ENCODE peak calls at places on chromosomes 16 and 17, in six cellular contexts. One of them, this sample, is unnamed.

GRCh38 chr16:1913327-1914083 is 4.7 kb downstream of the HS3ST6 start:
- DNase-seq in GM12865: no peak
- DNase-seq in A549: no peak
- DNase-seq in GM10248: no peak
- DNase-seq in mesothelial cell of epicardium: no peak
- DNase-seq in D721Med: no peak
- DNase-seq in this sample: no peak

GRCh38 chr17:4599505-4600281 is 15.4 kb downstream of the SMTNL2 start:
- DNase-seq in GM12865: no peak
- DNase-seq in D721Med: no peak
- DNase-seq in mesothelial cell of epicardium: peak
- DNase-seq in GM10248: no peak
- DNase-seq in A549: no peak
- DNase-seq in this sample: no peak

GRCh38 chr17:77329741-77330531 is 189.2 kb downstream of the SEC14L1 start:
- DNase-seq in mesothelial cell of epicardium: no peak
- DNase-seq in D721Med: no peak
- DNase-seq in GM12865: no peak
- DNase-seq in A549: no peak
- DNase-seq in GM10248: no peak
- DNase-seq in this sample: no peak

GRCh38 chr17:77571141-77571540 is 387.4 kb upstream of the TNRC6C start:
- DNase-seq in GM12865: no peak
- DNase-seq in A549: no peak
- DNase-seq in GM10248: no peak
- DNase-seq in D721Med: peak
- DNase-seq in mesothelial cell of epicardium: no peak
- DNase-seq in this sample: no peak

GRCh38 chr17:78512976-78513375 is 64.2 kb downstream of the DNAH17 start:
- DNase-seq in A549: no peak
- DNase-seq in GM10248: no peak
- DNase-seq in D721Med: no peak
- DNase-seq in mesothelial cell of epicardium: no peak
- DNase-seq in GM12865: no peak
- DNase-seq in this sample: no peak

GRCh38 chr17:74919440-74920305 is 3.4 kb downstream of the USH1G start:
- DNase-seq in GM10248: peak
- DNase-seq in GM12865: peak
- DNase-seq in mesothelial cell of epicardium: no peak
- DNase-seq in D721Med: no peak
- DNase-seq in A549: peak
- DNase-seq in this sample: no peak

GRCh38 chr17:6279659-6280058 is 155.3 kb downstream of the AIPL1 start:
- DNase-seq in GM10248: no peak
- DNase-seq in GM12865: peak
- DNase-seq in A549: peak
- DNase-seq in mesothelial cell of epicardium: no peak
- DNase-seq in D721Med: no peak
- DNase-seq in this sample: no peak

GRCh38 chr17:39705786-39706348 is 6.0 kb downstream of the ERBB2 start:
- DNase-seq in A549: no peak
- DNase-seq in GM10248: no peak
- DNase-seq in mesothelial cell of epicardium: no peak
- DNase-seq in D721Med: no peak
- DNase-seq in GM12865: no peak
- DNase-seq in this sample: no peak

GRCh38 chr17:49575524-49576120 is at the start of gene NXPH3:
- DNase-seq in D721Med: no peak
- DNase-seq in GM12865: peak
- DNase-seq in mesothelial cell of epicardium: peak
- DNase-seq in A549: peak
- DNase-seq in GM10248: peak
- DNase-seq in this sample: peak

GRCh38 chr17:74356640-74357465 is 4.8 kb downstream of the BTBD17 start:
- DNase-seq in GM12865: no peak
- DNase-seq in D721Med: no peak
- DNase-seq in A549: peak
- DNase-seq in mesothelial cell of epicardium: no peak
- DNase-seq in GM10248: no peak
- DNase-seq in this sample: no peak

GRCh38 chr16:76108460-76108859 is 168.7 kb upstream of the CNTNAP4 start:
- DNase-seq in GM10248: no peak
- DNase-seq in D721Med: no peak
- DNase-seq in GM12865: no peak
- DNase-seq in A549: no peak
- DNase-seq in mesothelial cell of epicardium: no peak
- DNase-seq in this sample: no peak

GRCh38 chr17:35947156-35947585 is 3.7 kb upstream of the LYZL6 start:
- DNase-seq in mesothelial cell of epicardium: no peak
- DNase-seq in D721Med: no peak
- DNase-seq in GM10248: peak
- DNase-seq in A549: peak
- DNase-seq in GM12865: peak
- DNase-seq in this sample: peak

GRCh38 chr16:3646348-3646920 is 8.1 kb upstream of the DNASE1 start:
- DNase-seq in A549: peak
- DNase-seq in GM12865: no peak
- DNase-seq in GM10248: peak
- DNase-seq in D721Med: no peak
- DNase-seq in mesothelial cell of epicardium: no peak
- DNase-seq in this sample: no peak

GRCh38 chr17:27244481-27245223 is 49.3 kb upstream of the WSB1 start:
- DNase-seq in GM12865: no peak
- DNase-seq in GM10248: no peak
- DNase-seq in A549: peak
- DNase-seq in mesothelial cell of epicardium: no peak
- DNase-seq in D721Med: no peak
- DNase-seq in this sample: no peak

GRCh38 chr16:81429045-81429521 is 15.5 kb upstream of the CMIP start:
- DNase-seq in GM10248: no peak
- DNase-seq in A549: peak
- DNase-seq in D721Med: no peak
- DNase-seq in GM12865: peak
- DNase-seq in mesothelial cell of epicardium: no peak
- DNase-seq in this sample: no peak

GRCh38 chr17:28280826-28281225 is 38.2 kb upstream of the TMEM97 start:
- DNase-seq in A549: no peak
- DNase-seq in D721Med: no peak
- DNase-seq in GM10248: no peak
- DNase-seq in mesothelial cell of epicardium: no peak
- DNase-seq in GM12865: no peak
- DNase-seq in this sample: no peak

GRCh38 chr17:63676540-63676933 is 23.4 kb downstream of the LIMD2 start:
- DNase-seq in A549: no peak
- DNase-seq in GM10248: no peak
- DNase-seq in mesothelial cell of epicardium: no peak
- DNase-seq in D721Med: no peak
- DNase-seq in GM12865: no peak
- DNase-seq in this sample: no peak

GRCh38 chr17:13590441-13590840 is 11.3 kb downstream of the HS3ST3A1 start:
- DNase-seq in GM12865: no peak
- DNase-seq in GM10248: no peak
- DNase-seq in D721Med: no peak
- DNase-seq in A549: no peak
- DNase-seq in mesothelial cell of epicardium: no peak
- DNase-seq in this sample: no peak

GRCh38 chr17:56000411-56000810 is 152.9 kb upstream of the ANKFN1 start:
- DNase-seq in GM12865: no peak
- DNase-seq in A549: no peak
- DNase-seq in D721Med: no peak
- DNase-seq in mesothelial cell of epicardium: no peak
- DNase-seq in GM10248: no peak
- DNase-seq in this sample: no peak

GRCh38 chr16:88970095-88970494 is 6.9 kb downstream of the CBFA2T3 start:
- DNase-seq in D721Med: no peak
- DNase-seq in A549: no peak
- DNase-seq in GM12865: no peak
- DNase-seq in GM10248: no peak
- DNase-seq in mesothelial cell of epicardium: no peak
- DNase-seq in this sample: no peak

GRCh38 chr16:88967800-88968588 is 9.0 kb downstream of the CBFA2T3 start:
- DNase-seq in GM10248: peak
- DNase-seq in A549: no peak
- DNase-seq in D721Med: no peak
- DNase-seq in mesothelial cell of epicardium: no peak
- DNase-seq in GM12865: peak
- DNase-seq in this sample: no peak

GRCh38 chr16:88966986-88967799 is 9.8 kb downstream of the CBFA2T3 start:
- DNase-seq in D721Med: no peak
- DNase-seq in mesothelial cell of epicardium: no peak
- DNase-seq in A549: no peak
- DNase-seq in GM12865: no peak
- DNase-seq in GM10248: no peak
- DNase-seq in this sample: no peak

GRCh38 chr16:88969361-88969831 is 7.6 kb downstream of the CBFA2T3 start:
- DNase-seq in GM10248: no peak
- DNase-seq in mesothelial cell of epicardium: no peak
- DNase-seq in GM12865: no peak
- DNase-seq in A549: no peak
- DNase-seq in D721Med: no peak
- DNase-seq in this sample: no peak

DNA sequence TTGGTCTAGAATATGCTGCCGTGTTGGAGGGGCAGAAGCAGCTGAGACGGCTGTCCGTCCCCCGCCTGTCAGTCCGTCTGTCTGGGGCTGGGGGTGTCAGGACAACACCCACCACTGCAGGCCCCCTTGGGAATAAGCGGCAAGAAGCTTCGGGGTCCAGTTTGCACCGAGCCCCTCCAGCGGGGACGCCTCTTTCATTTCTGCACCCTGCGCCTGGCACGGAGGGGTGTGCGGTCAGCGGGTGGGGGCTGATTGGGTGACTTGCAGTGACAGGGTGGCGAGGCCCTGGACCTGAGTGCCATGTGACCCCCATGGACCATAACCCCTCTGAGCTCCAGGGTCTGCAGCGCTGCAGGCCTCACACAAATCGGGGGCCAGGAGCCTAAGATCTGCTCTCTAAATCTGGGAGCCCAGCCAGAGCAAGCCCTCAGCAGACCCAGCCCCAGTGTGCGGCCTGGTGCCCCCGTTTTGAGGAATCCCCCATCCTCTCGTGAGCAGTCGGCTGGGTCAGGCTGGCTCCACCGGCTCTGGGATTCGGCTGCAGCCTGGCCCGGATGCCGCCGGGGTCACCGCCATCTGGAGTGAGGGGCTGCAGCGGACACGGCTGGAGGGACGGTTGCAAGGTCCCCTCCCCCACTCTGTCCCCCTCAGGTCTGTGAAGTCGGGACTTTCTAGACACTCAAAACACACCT is 8.3 kb downstream of the CBFA2T3 start:
- DNase-seq in GM12865: no peak
- DNase-seq in GM10248: no peak
- DNase-seq in D721Med: no peak
- DNase-seq in A549: no peak
- DNase-seq in mesothelial cell of epicardium: no peak
- DNase-seq in this sample: no peak
- TF ChIP-seq CTCF in GM12865: no peak
- TF ChIP-seq CTCF in GM10248: no peak
- TF ChIP-seq CTCF in D721Med: no peak
- TF ChIP-seq CTCF in A549: no peak
- TF ChIP-seq CTCF in mesothelial cell of epicardium: no peak
- TF ChIP-seq CTCF in this sample: no peak

DNA sequence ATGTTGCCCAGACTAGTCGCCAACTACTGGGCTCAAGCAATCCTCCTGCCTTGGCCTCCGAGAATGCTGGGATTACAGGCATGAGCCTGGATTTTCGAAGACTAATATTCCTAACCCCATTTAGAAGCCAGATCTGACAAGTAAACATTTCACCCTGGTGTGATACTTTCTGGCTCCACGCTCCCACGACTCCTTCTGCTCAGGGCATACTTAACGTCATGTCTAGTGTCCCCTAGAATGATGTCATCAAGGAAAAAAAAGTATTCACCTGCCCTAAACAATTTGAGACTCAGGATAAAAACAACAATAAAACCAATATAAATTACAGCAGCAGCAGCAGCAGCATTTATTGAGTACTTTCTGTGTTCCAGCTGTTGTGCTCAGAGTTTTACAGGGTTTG is 13.2 kb downstream of the ITGB3 start:
- DNase-seq in A549: no peak
- DNase-seq in mesothelial cell of epicardium: no peak
- DNase-seq in GM10248: no peak
- DNase-seq in GM12865: no peak
- DNase-seq in D721Med: no peak
- DNase-seq in this sample: no peak
- TF ChIP-seq CTCF in A549: no peak
- TF ChIP-seq CTCF in mesothelial cell of epicardium: no peak
- TF ChIP-seq CTCF in GM10248: no peak
- TF ChIP-seq CTCF in GM12865: no peak
- TF ChIP-seq CTCF in D721Med: no peak
- TF ChIP-seq CTCF in this sample: no peak

GRCh38 chr16:85045077-85045476 is 17.5 kb downstream of the KIAA0513 start:
- DNase-seq in A549: no peak
- DNase-seq in D721Med: no peak
- DNase-seq in mesothelial cell of epicardium: no peak
- DNase-seq in GM12865: no peak
- DNase-seq in GM10248: no peak
- DNase-seq in this sample: no peak

GRCh38 chr16:85046472-85046916 is 18.9 kb downstream of the KIAA0513 start:
- DNase-seq in D721Med: no peak
- DNase-seq in A549: no peak
- DNase-seq in mesothelial cell of epicardium: no peak
- DNase-seq in GM10248: no peak
- DNase-seq in GM12865: no peak
- DNase-seq in this sample: no peak

GRCh38 chr16:85047867-85048455 is 20.4 kb downstream of the KIAA0513 start:
- DNase-seq in GM12865: no peak
- DNase-seq in GM10248: no peak
- DNase-seq in A549: no peak
- DNase-seq in mesothelial cell of epicardium: no peak
- DNase-seq in D721Med: no peak
- DNase-seq in this sample: no peak

GRCh38 chr16:85046957-85047866 is 19.6 kb downstream of the KIAA0513 start:
- DNase-seq in GM12865: no peak
- DNase-seq in A549: no peak
- DNase-seq in GM10248: no peak
- DNase-seq in mesothelial cell of epicardium: no peak
- DNase-seq in D721Med: no peak
- DNase-seq in this sample: no peak

GRCh38 chr16:85045641-85046471 is 18.3 kb downstream of the KIAA0513 start:
- DNase-seq in mesothelial cell of epicardium: no peak
- DNase-seq in GM10248: no peak
- DNase-seq in D721Med: no peak
- DNase-seq in A549: no peak
- DNase-seq in GM12865: no peak
- DNase-seq in this sample: no peak
- TF ChIP-seq CTCF in mesothelial cell of epicardium: no peak
- TF ChIP-seq CTCF in GM10248: no peak
- TF ChIP-seq CTCF in D721Med: no peak
- TF ChIP-seq CTCF in A549: no peak
- TF ChIP-seq CTCF in GM12865: no peak
- TF ChIP-seq CTCF in this sample: no peak

DNA sequence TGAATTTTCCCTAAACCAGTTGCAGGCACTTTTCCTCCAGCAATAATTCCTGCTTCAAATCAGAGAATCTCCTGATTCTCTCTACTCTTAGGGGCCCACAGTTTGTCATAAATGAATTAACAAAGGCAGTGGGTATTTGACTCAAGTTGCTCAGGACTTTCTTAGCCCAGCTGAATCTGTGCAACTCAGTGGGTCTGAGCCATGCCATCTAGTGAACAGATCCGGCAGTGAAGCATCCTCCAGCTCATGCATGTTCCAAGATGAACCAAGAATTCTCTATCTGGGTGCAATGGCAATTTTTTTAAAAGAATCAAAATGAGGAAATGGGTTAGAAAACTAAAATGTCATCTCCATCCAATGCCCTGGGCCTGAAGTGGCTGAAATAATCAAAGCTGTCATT is 575.2 kb upstream of the CDH11 start:
- DNase-seq in A549: no peak
- DNase-seq in GM10248: no peak
- DNase-seq in GM12865: no peak
- DNase-seq in D721Med: no peak
- DNase-seq in mesothelial cell of epicardium: no peak
- DNase-seq in this sample: no peak
- TF ChIP-seq CTCF in A549: no peak
- TF ChIP-seq CTCF in GM10248: no peak
- TF ChIP-seq CTCF in GM12865: no peak
- TF ChIP-seq CTCF in D721Med: no peak
- TF ChIP-seq CTCF in mesothelial cell of epicardium: no peak
- TF ChIP-seq CTCF in this sample: no peak